ENCODE peak calls at places on chromosomes 16 and 17, in four cellular contexts. O is sigmoid colon, A is HCT116, I is HepG2. J is an unnamed sample. For H3K4me1, the result is how much of the 10 kb centered on the place peaks cover.

GRCh38 chr16:760498-761343 is at the start of gene MSLN:
- DNase-seq in A (peak), I (peak), O (no peak), J (no peak)

GRCh38 chr16:68296291-68296690 is 14.5 kb downstream of the SLC7A6OS start:
- DNase-seq in O (no peak), I (no peak), A (no peak), J (no peak)

GRCh38 chr16:46638947-46639925 is 18.1 kb upstream of the SHCBP1 start:
- DNase-seq in I (no peak), A (no peak), O (no peak), J (no peak)

GRCh38 chr17:57669671-57670529 is 75.2 kb downstream of the CCDC182 start:
- DNase-seq in O (peak), A (no peak), I (no peak), J (peak)

GRCh38 chr17:19306160-19307111 is 56.1 kb downstream of the B9D1 start:
- DNase-seq in O (peak), A (no peak), I (peak), J (no peak)

GRCh38 chr16:68503334-68503733 is 35.8 kb upstream of the ZFP90 start:
- DNase-seq in O (no peak), A (no peak), I (no peak), J (no peak)

GRCh38 chr16:77780378-77780837 is 8.0 kb upstream of the VAT1L start:
- DNase-seq in O (no peak), A (peak), I (peak), J (no peak)

GRCh38 chr16:1773703-1774455 is 945 bp upstream of the MRPS34 start:
- DNase-seq in I (no peak), A (no peak), O (no peak), J (no peak)

GRCh38 chr16:21302898-21303528 is 24.9 kb upstream of the CRYM start:
- DNase-seq in A (peak), I (no peak), O (no peak), J (no peak)

GRCh38 chr16:86346034-86346433 is 164.3 kb upstream of the FOXF1 start:
- DNase-seq in A (no peak), O (no peak), I (no peak), J (no peak)

GRCh38 chr17:38870259-38871165 is 654 bp downstream of the LASP1 start:
- DNase-seq in A (no peak), I (peak), O (peak), J (no peak)

GRCh38 chr17:61463068-61463980 is 11.1 kb downstream of the TBX4 start:
- DNase-seq in I (no peak), A (no peak), O (peak), J (no peak)

GRCh38 chr17:74951065-74951464 is 15.4 kb downstream of the OTOP3 start:
- DNase-seq in O (no peak), A (no peak), I (no peak), J (no peak)

GRCh38 chr16:17566075-17566474 is 95.3 kb upstream of the XYLT1 start:
- DNase-seq in I (no peak), A (no peak), O (no peak), J (no peak)

GRCh38 chr16:50121278-50121677 is 31.8 kb upstream of the TENT4B start:
- DNase-seq in A (no peak), I (no peak), O (no peak), J (no peak)

GRCh38 chr17:17841620-17842025 is 4.8 kb upstream of the SREBF1 start:
- DNase-seq in A (no peak), I (peak), O (no peak), J (no peak)

GRCh38 chr17:80983545-80983944 is 8.1 kb upstream of the CHMP6 start:
- DNase-seq in O (no peak), A (no peak), I (no peak), J (no peak)

GRCh38 chr16:57343131-57343731 is 15.4 kb upstream of the CCL22 start:
- DNase-seq in I (no peak), O (no peak), A (no peak), J (peak)

GRCh38 chr17:4017377-4017776 is 53.1 kb upstream of the ATP2A3 start:
- DNase-seq in O (no peak), A (no peak), I (no peak), J (no peak)

GRCh38 chr16:73956592-73957495 is 339.8 kb upstream of the PSMD7 start:
- DNase-seq in O (peak), A (peak), I (peak), J (no peak)

GRCh38 chr16:65222049-65222448 is 100.2 kb upstream of the CDH11 start:
- DNase-seq in A (no peak), I (no peak), O (no peak), J (no peak)

GRCh38 chr17:5555254-5555653 is 29.1 kb downstream of the NLRP1 start:
- DNase-seq in I (no peak), O (no peak), A (no peak), J (peak)

GRCh38 chr17:67818110-67819002 is 6.9 kb upstream of the BPTF start:
- DNase-seq in A (no peak), O (no peak), I (no peak), J (no peak)

GRCh38 chr16:23134274-23134673 is 15.0 kb downstream of the USP31 start:
- DNase-seq in I (peak), A (no peak), O (no peak), J (no peak)

GRCh38 chr17:39223907-39224777 is 1.6 kb downstream of the STAC2 start:
- DNase-seq in A (no peak), O (no peak), I (no peak), J (no peak)

GRCh38 chr16:29779474-29779873 is 1.4 kb downstream of the ZG16 start:
- DNase-seq in I (peak), A (no peak), O (no peak), J (no peak)

GRCh38 chr17:41772218-41772585 is 14.3 kb downstream of the JUP start:
- DNase-seq in O (no peak), A (no peak), I (no peak), J (no peak)

GRCh38 chr17:10646393-10646990 is 10.6 kb downstream of the MYH3 start:
- DNase-seq in O (peak), I (peak), A (peak), J (peak)

GRCh38 chr17:58503876-58504275 is 10.6 kb downstream of the MTMR4 start:
- DNase-seq in O (peak), I (no peak), A (no peak), J (no peak)

GRCh38 chr17:52025231-52025630 is 133.3 kb downstream of the CA10 start:
- DNase-seq in O (no peak), A (no peak), I (no peak), J (no peak)

GRCh38 chr16:52597772-52598483 is 51.0 kb upstream of the TOX3 start:
- DNase-seq in A (no peak), I (peak), O (no peak), J (no peak)

GRCh38 chr16:15799851-15800495 is 56.9 kb downstream of the MYH11 start:
- DNase-seq in O (peak), A (no peak), I (no peak), J (no peak)

GRCh38 chr17:28379814-28380571 is 8.5 kb downstream of the SARM1 start:
- DNase-seq in A (no peak), O (no peak), I (peak), J (no peak)

GRCh38 chr17:57758654-57759053 is 13.6 kb upstream of the CCDC182 start:
- DNase-seq in A (no peak), O (no peak), I (no peak), J (no peak)

GRCh38 chr16:67967183-67967955 is 1.1 kb downstream of the SLC12A4 start:
- DNase-seq in O (no peak), A (no peak), I (no peak), J (no peak)

GRCh38 chr17:31696184-31696602 is 162.9 kb downstream of the COPRS start:
- DNase-seq in A (no peak), O (peak), I (peak), J (peak)

GRCh38 chr17:73432624-73433190 is 120.9 kb upstream of the CDC42EP4 start:
- DNase-seq in I (no peak), A (no peak), O (no peak), J (no peak)

GRCh38 chr16:31143889-31144148 is 6.0 kb downstream of the PRSS36 start:
- DNase-seq in I (no peak), O (no peak), A (no peak), J (no peak)

GRCh38 chr17:12851901-12852435 is 62.7 kb downstream of the ARHGAP44 start:
- DNase-seq in O (no peak), A (no peak), I (no peak), J (no peak)

GRCh38 chr17:65195716-65196115 is 58.5 kb downstream of the RGS9 start:
- DNase-seq in A (no peak), I (no peak), O (no peak), J (no peak)
- H3K4me1 ChIP-seq in A (under half), I (under half), O (under half), J (under half)

GRCh38 chr17:76737676-76738467 is at the start of gene MFSD11:
- DNase-seq in I (peak), O (peak), A (peak), J (peak)
- TF ChIP-seq POLR2A in I (no peak), O (peak), A (no peak), J (peak)

GRCh38 chr16:27378871-27379580 is 22.9 kb upstream of the IL21R start:
- DNase-seq in I (no peak), A (no peak), O (no peak), J (no peak)
- TF ChIP-seq POLR2AphosphoS5 in I (no peak), A (no peak), O (no peak), J (no peak)

GRCh38 chr17:77451271-77451893 is 310.6 kb downstream of the SEC14L1 start:
- DNase-seq in O (peak), A (no peak), I (peak), J (no peak)
- H3K4me1 ChIP-seq in O (under half), A (under half), I (half or more), J (half or more)